ENCODE peak calls at places on chromosome 16, in four cellular contexts. W, T, X and G are unnamed samples.

GRCh38 chr16:71645450-71645849 is 19.5 kb downstream of the MARVELD3 start:
- DNase-seq in W (no peak), X (no peak), T (no peak), G (no peak)

GRCh38 chr16:12092347-12092882 is 115.9 kb downstream of the SNX29 start:
- DNase-seq in T (no peak), X (peak), W (no peak), G (no peak)

GRCh38 chr16:64964126-64964540 is 157.7 kb downstream of the CDH11 start:
- DNase-seq in T (no peak), W (no peak), X (no peak), G (no peak)

GRCh38 chr16:466651-467050 is 41.2 kb downstream of the RAB11FIP3 start:
- DNase-seq in X (no peak), W (no peak), T (no peak), G (no peak)

GRCh38 chr16:70694088-70694487 is 8.2 kb upstream of the MTSS2 start:
- DNase-seq in T (no peak), W (peak), X (no peak), G (no peak)

GRCh38 chr16:26642047-26642664 is 424.6 kb upstream of the C16orf82 start:
- DNase-seq in W (no peak), X (no peak), T (no peak), G (no peak)

GRCh38 chr16:89525146-89525913 is 17.1 kb downstream of the SPG7 start:
- DNase-seq in T (no peak), W (no peak), X (no peak), G (no peak)

GRCh38 chr16:67304006-67304405 is 22.5 kb downstream of the KCTD19 start:
- DNase-seq in X (peak), W (no peak), T (no peak), G (no peak)

GRCh38 chr16:3171855-3172593 is 16.0 kb upstream of the OR1F1 start:
- DNase-seq in X (no peak), T (no peak), W (no peak), G (peak)

GRCh38 chr16:26454102-26454501 is 612.6 kb upstream of the C16orf82 start:
- DNase-seq in X (no peak), W (no peak), T (no peak), G (no peak)

GRCh38 chr16:2178321-2179106 is 17.9 kb downstream of the CASKIN1 start:
- DNase-seq in X (no peak), T (peak), W (no peak), G (no peak)

GRCh38 chr16:23607740-23608139 is 11.6 kb upstream of the NDUFAB1 start:
- DNase-seq in W (no peak), T (no peak), X (no peak), G (no peak)

GRCh38 chr16:70749681-70750601 is 51.0 kb downstream of the VAC14 start:
- DNase-seq in X (no peak), W (peak), T (no peak), G (no peak)

GRCh38 chr16:71501562-71501961 is 12.4 kb upstream of the ZNF19 start:
- DNase-seq in W (no peak), T (no peak), X (no peak), G (no peak)

GRCh38 chr16:10964039-10964890 is 19.9 kb downstream of the CLEC16A start:
- DNase-seq in T (peak), X (peak), W (peak), G (peak)

GRCh38 chr16:2077016-2077415 is 29.2 kb downstream of the TSC2 start:
- DNase-seq in X (no peak), W (no peak), T (no peak), G (no peak)

GRCh38 chr16:80300876-80301275 is 239.9 kb upstream of the DYNLRB2 start:
- DNase-seq in T (no peak), X (no peak), W (no peak), G (no peak)

GRCh38 chr16:50303041-50303604 is 36.8 kb downstream of the ADCY7 start:
- DNase-seq in X (peak), W (peak), T (no peak), G (no peak)

GRCh38 chr16:4947722-4948503 is 10.2 kb upstream of the SEC14L5 start:
- DNase-seq in W (no peak), X (no peak), T (no peak), G (no peak)

GRCh38 chr16:89045181-89045815 is 48.4 kb upstream of the ACSF3 start:
- DNase-seq in W (no peak), T (no peak), X (no peak), G (no peak)

GRCh38 chr16:78742501-78743283 is 643.2 kb downstream of the WWOX start:
- DNase-seq in W (no peak), T (peak), X (peak), G (peak)

GRCh38 chr16:69937465-69937951 is 13.6 kb upstream of the CLEC18A start:
- DNase-seq in W (no peak), T (no peak), X (peak), G (no peak)

GRCh38 chr16:84883301-84883700 is 63.5 kb downstream of the CRISPLD2 start:
- DNase-seq in X (no peak), W (peak), T (no peak), G (no peak)

GRCh38 chr16:10078541-10078949 is 103.7 kb downstream of the GRIN2A start:
- DNase-seq in T (no peak), W (no peak), X (no peak), G (no peak)

GRCh38 chr16:67655363-67655762 is 4.7 kb downstream of the ACD start:
- DNase-seq in X (no peak), W (no peak), T (no peak), G (no peak)